ENCODE peak calls at places on chromosomes 2 and 18, in four cellular contexts. P is fibroblast of lung, K is pancreas, L is psoas muscle. G is an unnamed sample.
A peak's percentile ranks its signal among the peaks of the same experiment; 100 is the strongest.

GRCh38 chr18:6255121-6255742 is 159.5 kb downstream of the L3MBTL4 start:
- DNase-seq in K (no peak), L (no peak), P (peak; percentile 3), G (no peak)

GRCh38 chr2:3637692-3638455 is 20.1 kb upstream of the ALLC start:
- DNase-seq in P (no peak), K (no peak), L (peak; percentile 39), G (peak; percentile 65)

GRCh38 chr18:25279556-25279955 is 72.4 kb downstream of the ZNF521 start:
- DNase-seq in P (peak; percentile 27), L (no peak), K (no peak), G (no peak)

GRCh38 chr2:26572589-26572988 is 68.6 kb downstream of the CIB4 start:
- DNase-seq in L (no peak), K (no peak), P (no peak), G (peak; percentile 25)

GRCh38 chr2:26585100-26585499 is 56.1 kb downstream of the CIB4 start:
- DNase-seq in P (no peak), K (no peak), L (no peak), G (peak; percentile 54)

GRCh38 chr2:10914272-10914693 is 2.5 kb downstream of the KCNF1 start:
- DNase-seq in L (no peak), K (no peak), P (peak; percentile 23), G (no peak)

GRCh38 chr2:95050385-95051300 is 25.1 kb downstream of the MAL start:
- DNase-seq in L (peak; percentile 42), P (no peak), K (no peak), G (no peak)

GRCh38 chr2:29011650-29012060 is 30.6 kb downstream of the TOGARAM2 start:
- DNase-seq in K (peak; percentile 29), P (peak; percentile 51), L (peak; percentile 98), G (peak; percentile 80)

GRCh38 chr2:19648583-19648982 is 253.2 kb downstream of the TTC32 start:
- DNase-seq in K (no peak), P (peak; percentile 81), L (peak; percentile 60), G (no peak)

GRCh38 chr18:45782662-45783061 is 42.8 kb upstream of the SIGLEC15 start:
- DNase-seq in P (no peak), K (no peak), L (no peak), G (no peak)

GRCh38 chr2:27489118-27489497 is 435 bp downstream of the IFT172 start:
- DNase-seq in P (peak; percentile 32), L (no peak), K (no peak), G (no peak)

GRCh38 chr2:129812071-129812470 is 167.4 kb upstream of the RAB6C start:
- DNase-seq in P (no peak), K (no peak), L (no peak), G (peak; percentile 83)

GRCh38 chr2:213219816-213220215 is 64.4 kb upstream of the SPAG16 start:
- DNase-seq in L (no peak), K (no peak), P (no peak), G (no peak)

GRCh38 chr2:146853741-146854444 is 990.9 kb upstream of the ACVR2A start:
- DNase-seq in P (peak; percentile 68), L (no peak), K (no peak), G (no peak)

GRCh38 chr2:102050854-102051391 is 59.2 kb downstream of the IL1R2 start:
- DNase-seq in P (peak; percentile 87), K (peak; percentile 41), L (peak; percentile 89), G (no peak)

GRCh38 chr2:216653093-216653799 is 20.0 kb downstream of the IGFBP2 start:
- DNase-seq in L (no peak), P (no peak), K (no peak), G (no peak)

GRCh38 chr2:12251749-12252148 is 465.0 kb upstream of the TRIB2 start:
- DNase-seq in L (no peak), K (no peak), P (no peak), G (no peak)

GRCh38 chr2:45586600-45586999 is 24.5 kb downstream of the SRBD1 start:
- DNase-seq in L (no peak), P (no peak), K (no peak), G (no peak)

GRCh38 chr2:84846732-84847131 is 34.2 kb downstream of the TRABD2A start:
- DNase-seq in L (no peak), P (peak; percentile 74), K (no peak), G (no peak)

DNA sequence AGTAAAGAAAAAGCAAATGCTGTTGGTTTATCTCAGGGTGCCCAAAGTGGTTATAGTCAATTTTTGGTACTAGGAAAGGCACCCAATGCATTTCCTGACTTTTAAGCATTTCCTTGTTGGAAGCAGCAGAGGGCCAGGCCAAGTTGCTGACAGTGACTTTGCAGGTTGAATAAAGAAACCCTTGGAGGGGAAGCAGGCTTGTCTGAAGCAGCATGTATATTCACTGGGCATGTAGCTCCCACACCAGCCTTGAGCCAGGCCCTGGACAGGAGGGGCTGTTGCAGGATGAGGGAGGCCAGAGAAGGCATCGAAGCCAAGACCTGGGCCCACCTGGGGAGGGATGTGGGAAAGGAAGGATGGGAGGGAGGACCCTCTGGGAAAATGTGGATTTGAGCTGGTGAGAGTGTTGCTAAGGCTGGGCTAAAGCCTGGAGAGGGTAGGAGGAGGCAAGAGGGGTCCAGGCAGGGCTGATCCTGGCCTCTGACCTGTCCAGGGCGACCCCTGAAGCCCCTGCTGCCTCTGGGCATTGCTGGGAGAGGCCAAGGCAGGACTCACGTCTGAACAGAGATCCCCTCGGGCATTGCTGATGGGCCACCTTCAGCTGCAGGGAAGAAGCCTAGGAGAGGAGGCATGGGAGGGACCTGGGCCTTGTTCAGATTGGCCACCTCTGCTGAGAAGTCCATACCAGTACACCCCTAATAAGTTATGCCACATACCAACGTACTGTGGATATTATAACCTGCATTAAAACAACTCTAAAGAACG is 79.6 kb downstream of the STPG4 start:
- DNase-seq in K (no peak), L (no peak), P (no peak), G (no peak)
- H3K27ac ChIP-seq in K (no peak overlapping the region), L (peak overlapping the region; percentile 16), P (peak overlapping the region; percentile 97), G (peak overlapping the region; percentile 45)

GRCh38 chr2:224392545-224392944 is 9.4 kb downstream of the FAM124B start:
- DNase-seq in P (no peak), L (no peak), K (no peak), G (no peak)
- H3K27me3 ChIP-seq in P (no peaks in the 10 kb centered on the region), L (no peaks in the 10 kb centered on the region), K (no peaks in the 10 kb centered on the region), G (no peaks in the 10 kb centered on the region)

DNA sequence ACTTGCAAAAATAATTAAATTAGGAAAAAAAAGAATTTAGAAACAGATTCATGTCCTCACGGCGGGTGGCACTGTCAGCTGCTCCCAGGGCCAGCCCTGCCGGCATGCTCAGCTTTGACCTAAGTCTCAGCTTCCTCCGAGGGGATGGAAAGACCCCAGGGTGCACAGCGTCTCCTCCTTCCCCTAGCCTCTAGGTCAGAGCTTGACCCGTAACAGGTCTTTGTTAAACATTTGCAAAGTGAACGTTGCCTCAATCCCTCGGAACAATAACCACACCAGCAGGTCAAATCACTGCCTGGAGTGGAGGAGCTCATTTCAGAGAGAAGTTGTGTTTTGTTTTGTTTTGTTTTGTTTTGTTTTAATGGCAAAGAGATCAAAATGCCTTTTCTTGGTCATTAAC is 171.3 kb downstream of the TMEM18 start:
- DNase-seq in P (no peak), K (no peak), L (no peak), G (no peak)
- H3K9me3 ChIP-seq in P (peaks cover 2% of the 10 kb centered on the region), K (no peaks in the 10 kb centered on the region), L (no peaks in the 10 kb centered on the region), G (no peaks in the 10 kb centered on the region)

GRCh38 chr2:190911813-190912212 is 31.2 kb downstream of the GLS start:
- DNase-seq in P (peak; percentile 22), L (no peak), K (no peak), G (no peak)
- H3K27ac ChIP-seq in P (no peak overlapping the region), L (no peak overlapping the region), K (no peak overlapping the region), G (no peak overlapping the region)

G was measured in left lung.